ENCODE peak calls at places on chromosomes 7 and 10, in eight cellular contexts. W, A, H, D, N, B, C and O are unnamed samples. For H3K4me1, the result is how much of the 10 kb centered on the place peaks cover.

GRCh38 chr10:96368971-96369370 is 10.2 kb upstream of the OPALIN start:
- DNase-seq in W (no peak), A (no peak), H (no peak), D (no peak), N (no peak), B (no peak), C (no peak), O (no peak)

GRCh38 chr7:151857412-151857811 is 19.5 kb downstream of the PRKAG2 start:
- DNase-seq in W (no peak), A (no peak), H (no peak), D (no peak), N (no peak), B (no peak), C (no peak), O (no peak)

GRCh38 chr7:117908031-117908795 is 35.0 kb upstream of the CTTNBP2 start:
- DNase-seq in W (no peak), A (no peak), H (no peak), D (no peak), N (no peak), B (no peak), C (no peak), O (no peak)

GRCh38 chr7:91772100-91772794 is 108.3 kb downstream of the MTERF1 start:
- DNase-seq in W (no peak), A (no peak), H (no peak), D (no peak), N (peak), B (peak), C (no peak), O (no peak)

GRCh38 chr7:3162286-3162685 is 118.6 kb upstream of the CARD11 start:
- DNase-seq in W (no peak), A (peak), H (no peak), D (no peak), N (no peak), B (no peak), C (no peak), O (no peak)

GRCh38 chr10:70905071-70906021 is 17.0 kb upstream of the PCBD1 start:
- DNase-seq in W (no peak), A (no peak), H (peak), D (no peak), N (no peak), B (no peak), C (no peak), O (no peak)

GRCh38 chr7:144127714-144128334 is 4.8 kb downstream of the OR2A14 start:
- DNase-seq in W (peak), A (peak), H (peak), D (peak), N (peak), B (peak), C (peak), O (peak)

GRCh38 chr10:131930586-131931330 is 29.9 kb downstream of the PPP2R2D start:
- DNase-seq in W (no peak), A (no peak), H (no peak), D (no peak), N (no peak), B (no peak), C (no peak), O (no peak)

GRCh38 chr7:23604296-23604640 is 7.1 kb downstream of the CCDC126 start:
- DNase-seq in W (no peak), A (no peak), H (no peak), D (no peak), N (peak), B (no peak), C (no peak), O (no peak)

GRCh38 chr10:8048281-8049008 is 6.0 kb upstream of the GATA3 start:
- DNase-seq in W (no peak), A (no peak), H (no peak), D (no peak), N (no peak), B (no peak), C (no peak), O (no peak)

GRCh38 chr7:111763221-111763791 is 201.0 kb upstream of the IMMP2L start:
- DNase-seq in W (no peak), A (peak), H (no peak), D (peak), N (peak), B (peak), C (no peak), O (peak)

GRCh38 chr10:89438525-89438924 is 24.2 kb downstream of the IFIT5 start:
- DNase-seq in W (no peak), A (no peak), H (no peak), D (no peak), N (no peak), B (no peak), C (no peak), O (no peak)

GRCh38 chr7:112337177-112337576 is 113.1 kb upstream of the IFRD1 start:
- DNase-seq in W (no peak), A (no peak), H (no peak), D (no peak), N (no peak), B (peak), C (no peak), O (no peak)

GRCh38 chr10:29131952-29132820 is 156.7 kb upstream of the LYZL1 start:
- DNase-seq in W (no peak), A (no peak), H (no peak), D (no peak), N (peak), B (peak), C (peak), O (no peak)

DNA sequence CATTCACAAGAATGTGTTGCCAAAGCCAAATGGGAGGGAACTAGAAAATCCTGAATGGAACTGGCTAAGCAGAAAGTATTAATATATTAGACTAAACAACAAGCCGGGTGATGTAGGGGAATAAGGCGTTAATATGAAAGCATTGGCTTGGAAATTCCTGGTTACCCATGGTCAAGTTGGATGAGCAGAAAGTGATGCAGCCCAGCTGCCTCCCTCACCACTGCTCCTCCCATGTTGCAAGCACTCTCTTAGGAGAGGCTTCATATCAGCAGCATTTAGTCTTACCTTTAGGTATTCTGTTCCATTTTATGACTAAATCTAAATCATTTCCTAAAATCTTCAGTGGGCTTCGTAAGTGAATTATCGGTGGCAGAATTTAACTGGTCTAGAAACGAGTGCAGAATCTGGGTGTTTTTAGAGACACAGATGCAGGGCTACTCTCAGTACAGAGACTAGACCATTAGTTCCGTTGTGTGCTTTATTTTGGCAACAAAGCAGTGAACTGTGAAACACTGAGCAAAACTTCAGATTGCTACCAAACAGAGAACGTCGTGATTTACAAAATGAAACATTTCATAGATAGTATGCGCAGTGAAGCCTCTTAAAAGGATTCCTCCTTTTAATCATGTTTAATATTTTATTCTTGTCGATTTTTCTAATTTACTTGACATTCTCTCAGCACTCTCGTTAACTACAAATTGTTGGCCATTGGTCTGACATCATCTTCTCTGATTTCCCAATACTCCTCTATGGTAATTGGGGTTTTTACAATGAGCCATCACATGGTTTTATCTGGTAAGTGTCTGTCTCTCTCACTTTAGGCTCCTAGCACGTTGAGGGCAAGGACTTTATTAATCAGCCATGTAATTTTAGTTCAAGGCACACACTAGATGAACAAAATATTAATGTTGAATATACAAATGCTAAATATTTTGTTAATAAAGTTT is 22.0 kb upstream of the HGF start:
- DNase-seq in W (no peak), A (no peak), H (no peak), D (no peak), N (no peak), B (no peak), C (no peak), O (no peak)
- H3K4me1 ChIP-seq in W (under half), A (under half), H (under half), D (under half), N (under half), B (under half), C (under half), O (under half)

GRCh38 chr10:80506189-80506575 is 31.5 kb upstream of the SH2D4B start:
- DNase-seq in W (no peak), A (no peak), H (no peak), D (peak), N (peak), B (peak), C (no peak), O (no peak)

GRCh38 chr10:80504897-80505465 is 32.7 kb upstream of the SH2D4B start:
- DNase-seq in W (no peak), A (no peak), H (no peak), D (no peak), N (no peak), B (no peak), C (no peak), O (no peak)

GRCh38 chr10:80502621-80503583 is 34.8 kb upstream of the SH2D4B start:
- DNase-seq in W (peak), A (no peak), H (peak), D (no peak), N (no peak), B (no peak), C (no peak), O (no peak)

GRCh38 chr10:80503584-80504157 is 34.0 kb upstream of the SH2D4B start:
- DNase-seq in W (no peak), A (no peak), H (no peak), D (no peak), N (no peak), B (no peak), C (no peak), O (no peak)

DNA sequence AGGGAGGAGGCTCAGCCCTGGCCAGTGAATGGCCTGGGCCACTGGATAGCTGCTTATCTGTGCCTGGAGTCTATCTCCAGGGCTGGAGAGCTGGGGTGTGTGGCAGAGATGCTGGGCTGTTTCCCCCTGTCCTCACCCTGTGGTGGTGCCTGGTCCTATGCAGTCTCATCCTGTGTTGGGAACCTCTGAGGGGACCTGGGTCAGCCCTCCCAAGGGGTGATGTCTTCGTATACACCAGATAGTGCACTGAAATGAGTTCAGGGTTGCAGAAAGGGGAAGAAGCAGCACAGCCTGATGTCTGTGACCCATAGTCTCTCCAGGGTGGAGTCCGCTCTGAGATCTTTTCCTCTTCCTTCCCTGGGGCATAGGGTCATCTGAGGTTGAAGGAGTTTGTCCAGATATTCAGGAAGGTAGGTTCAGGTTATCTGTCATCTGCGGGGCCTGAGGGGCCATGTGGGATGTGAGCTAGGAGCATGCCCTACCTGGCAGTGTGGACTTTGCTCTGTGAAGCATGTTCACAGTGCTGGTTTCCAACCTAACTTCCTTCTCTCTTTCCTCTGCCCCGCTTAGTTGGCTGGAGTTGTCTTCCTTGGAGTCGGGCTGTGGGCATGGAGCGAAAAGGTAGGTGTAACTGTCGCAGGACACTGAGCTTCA is 33.4 kb upstream of the SH2D4B start:
- DNase-seq in W (peak), A (peak), H (peak), D (no peak), N (no peak), B (no peak), C (no peak), O (peak)
- H3K4me1 ChIP-seq in W (half or more), A (under half), H (under half), D (half or more), N (under half), B (half or more), C (under half), O (under half)

GRCh38 chr10:102773320-102773719 is 29.6 kb downstream of the WBP1L start:
- DNase-seq in W (no peak), A (no peak), H (no peak), D (no peak), N (peak), B (no peak), C (no peak), O (no peak)
- H3K4me1 ChIP-seq in W (half or more), A (under half), H (under half), D (under half), N (under half), B (half or more), C (under half), O (under half)

DNA sequence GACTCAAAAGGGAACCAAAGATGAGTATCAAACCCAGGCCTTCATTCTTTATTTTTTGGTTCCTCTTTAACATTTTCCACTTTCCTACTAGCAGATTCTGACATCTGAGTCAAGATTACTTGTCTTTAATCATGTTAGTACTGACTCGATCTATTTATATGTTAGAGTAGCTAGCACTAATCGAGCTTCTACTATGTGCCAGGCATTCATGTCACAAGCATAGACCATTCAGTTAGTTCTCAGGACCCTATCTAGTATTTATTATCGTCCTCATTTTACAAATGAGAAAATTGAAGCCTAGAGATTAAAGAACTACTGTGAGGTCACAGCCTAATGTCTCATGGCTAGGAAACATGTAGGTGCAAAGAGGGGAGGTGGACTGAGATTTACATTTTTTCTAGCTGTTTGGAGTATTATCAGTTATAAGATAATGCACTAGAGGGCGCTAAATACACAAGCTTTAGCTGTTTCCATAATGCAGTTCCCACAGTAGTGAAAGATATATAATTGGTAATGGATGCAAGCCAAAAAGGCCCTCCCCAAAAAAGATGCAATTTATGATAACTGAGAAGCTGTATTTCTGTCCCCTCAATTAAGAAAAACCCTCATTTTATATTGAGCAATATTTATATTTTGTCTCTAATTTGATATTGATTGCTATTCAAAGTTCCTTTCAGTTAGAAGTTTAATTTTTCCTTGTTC is 32.9 kb upstream of the KMT2E start:
- DNase-seq in W (no peak), A (no peak), H (no peak), D (peak), N (peak), B (no peak), C (no peak), O (peak)
- H3K4me1 ChIP-seq in W (half or more), A (under half), H (under half), D (under half), N (half or more), B (half or more), C (under half), O (under half)

DNA sequence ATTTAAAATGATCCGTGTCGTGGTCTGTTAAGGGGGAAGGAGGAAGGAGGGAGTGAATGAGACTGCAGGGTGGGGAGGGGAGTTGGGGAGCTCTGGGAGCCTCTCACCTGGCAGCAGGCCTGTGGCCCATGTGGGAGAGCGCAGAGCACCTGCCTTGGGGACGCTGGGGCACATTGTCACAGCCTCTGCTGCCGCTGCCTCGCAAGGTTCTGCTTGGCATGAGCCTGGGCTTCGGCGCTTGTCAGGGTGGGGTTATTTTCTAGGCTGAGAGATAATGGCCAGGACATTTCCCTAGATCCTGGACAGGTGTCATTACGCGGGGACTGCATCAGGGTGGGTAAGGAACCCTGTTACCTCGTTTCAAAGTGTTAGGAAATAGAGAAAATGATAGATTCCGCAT is 2.2 kb upstream of the SUN1 start:
- DNase-seq in W (no peak), A (no peak), H (no peak), D (no peak), N (no peak), B (no peak), C (no peak), O (no peak)
- H3K4me1 ChIP-seq in W (half or more), A (under half), H (under half), D (under half), N (under half), B (under half), C (under half), O (under half)

GRCh38 chr7:36161996-36162395 is 8.9 kb downstream of the EEPD1 start:
- DNase-seq in W (no peak), A (no peak), H (no peak), D (no peak), N (no peak), B (peak), C (no peak), O (no peak)
- H3K4me1 ChIP-seq in W (under half), A (under half), H (under half), D (under half), N (under half), B (under half), C (under half), O (under half)

GRCh38 chr7:150374472-150374871 is 4.7 kb upstream of the ZNF775 start:
- DNase-seq in W (no peak), A (no peak), H (no peak), D (no peak), N (no peak), B (no peak), C (no peak), O (no peak)
- H3K4me1 ChIP-seq in W (under half), A (under half), H (under half), D (under half), N (under half), B (under half), C (under half), O (under half)

DNA sequence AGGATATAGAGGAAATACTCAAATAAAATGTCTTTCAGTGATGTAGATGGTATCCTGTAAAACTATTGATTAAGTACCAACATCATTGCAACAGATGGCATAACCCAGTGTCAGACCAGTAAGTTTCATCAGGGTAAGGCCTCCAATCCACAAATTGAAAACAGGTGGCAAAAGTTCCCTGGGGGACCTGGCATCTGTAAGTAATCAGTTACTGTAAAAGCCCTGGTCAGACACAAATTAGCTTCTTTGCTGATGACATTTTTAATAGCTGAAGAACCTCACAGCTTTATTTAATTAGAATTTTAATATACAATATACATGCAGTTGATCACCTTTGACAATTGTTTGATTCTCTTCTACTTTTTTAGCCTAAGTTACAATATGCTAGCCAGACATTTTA is 152.5 kb downstream of the PLXDC2 start:
- DNase-seq in W (no peak), A (no peak), H (no peak), D (no peak), N (no peak), B (no peak), C (no peak), O (no peak)
- H3K4me1 ChIP-seq in W (under half), A (under half), H (under half), D (under half), N (under half), B (under half), C (under half), O (under half)

DNA sequence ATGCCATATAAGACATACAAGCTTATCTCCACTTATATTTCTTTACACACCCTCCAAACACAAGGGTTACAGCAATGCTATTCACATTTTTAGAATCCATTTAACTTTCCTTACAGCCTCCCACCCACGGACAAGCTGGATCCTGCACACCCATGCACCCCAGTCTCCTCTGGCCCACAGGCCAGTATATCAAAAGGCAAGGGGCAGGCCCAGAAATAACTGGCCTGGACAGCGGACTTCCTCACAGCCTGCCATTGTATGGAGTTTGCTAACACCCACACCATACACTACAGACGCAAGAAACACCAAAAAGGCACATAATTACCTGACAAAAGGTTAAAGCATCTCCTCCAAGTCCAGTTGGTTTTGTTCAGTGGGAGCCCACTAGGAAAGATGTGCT is 12.0 kb downstream of the HOXA4 start:
- DNase-seq in W (no peak), A (no peak), H (no peak), D (no peak), N (no peak), B (no peak), C (no peak), O (no peak)
- H3K4me1 ChIP-seq in W (under half), A (under half), H (under half), D (half or more), N (under half), B (under half), C (under half), O (under half)

DNA sequence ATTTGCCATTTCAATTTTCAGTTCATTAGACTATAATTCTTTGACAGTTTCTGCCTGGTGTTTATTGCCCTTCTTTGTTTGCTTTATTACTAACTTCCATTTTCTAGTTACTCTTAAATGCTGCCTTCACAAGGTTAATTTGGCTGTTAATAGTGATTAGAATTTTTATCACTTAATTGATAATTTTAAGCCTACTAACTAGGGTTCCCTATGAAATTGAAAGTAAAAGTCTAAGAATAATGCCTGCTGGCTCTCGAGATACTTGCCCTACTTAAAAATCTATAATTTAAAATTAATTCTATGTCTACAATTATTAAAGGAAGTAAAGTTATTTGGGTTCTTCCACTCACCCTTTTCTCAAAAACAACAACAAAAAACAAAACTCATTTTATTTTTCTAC is 65.3 kb downstream of the C1GALT1 start:
- DNase-seq in W (no peak), A (no peak), H (no peak), D (no peak), N (no peak), B (no peak), C (no peak), O (no peak)
- H3K4me1 ChIP-seq in W (under half), A (under half), H (under half), D (under half), N (under half), B (under half), C (under half), O (under half)